ENCODE peak calls at places on chromosomes 16 and 17, in seven cellular contexts. O is left ventricle myocardium inferior, T is HFF-Myc, A is tibial artery, M is heart left ventricle, F is lower lobe of right lung, K is brain microvascular endothelial cell. B is an unnamed sample.

GRCh38 chr17:16915752-16916556 is 56.0 kb downstream of the TNFRSF13B start:
- DNase-seq in O (peak), T (no peak), A (peak), M (no peak), F (peak), K (peak), B (no peak)

GRCh38 chr16:2483160-2483559 is 8.2 kb downstream of the TBC1D24 start:
- DNase-seq in O (no peak), T (no peak), A (no peak), M (peak), F (peak), K (no peak), B (no peak)

GRCh38 chr17:47719411-47720152 is 13.5 kb upstream of the TBX21 start:
- DNase-seq in O (no peak), T (no peak), A (no peak), M (no peak), F (no peak), K (peak), B (peak)

GRCh38 chr17:72604518-72604917 is 483.7 kb downstream of the SOX9 start:
- DNase-seq in O (no peak), T (no peak), A (no peak), M (no peak), F (no peak), K (no peak), B (no peak)

GRCh38 chr17:78995022-78995760 is 14.4 kb downstream of the CANT1 start:
- DNase-seq in O (no peak), T (no peak), A (peak), M (no peak), F (no peak), K (no peak), B (no peak)

GRCh38 chr16:28067604-28068382 is 4.3 kb upstream of the GSG1L start:
- DNase-seq in O (no peak), T (no peak), A (no peak), M (no peak), F (no peak), K (peak), B (peak)

GRCh38 chr16:65975049-65975708 is 391.3 kb upstream of the CDH5 start:
- DNase-seq in O (no peak), T (peak), A (no peak), M (no peak), F (no peak), K (peak), B (peak)

GRCh38 chr16:72787519-72788268 is 260.2 kb downstream of the ZFHX3 start:
- DNase-seq in O (peak), T (peak), A (peak), M (no peak), F (peak), K (peak), B (peak)

GRCh38 chr16:64153718-64154117 is 968.1 kb downstream of the CDH11 start:
- DNase-seq in O (no peak), T (no peak), A (no peak), M (no peak), F (no peak), K (peak), B (peak)

GRCh38 chr17:81489986-81490598 is 22.5 kb downstream of the ACTG1 start:
- DNase-seq in O (no peak), T (no peak), A (no peak), M (no peak), F (no peak), K (no peak), B (no peak)

GRCh38 chr16:85424260-85425060 is 188.7 kb upstream of the GSE1 start:
- DNase-seq in O (peak), T (no peak), A (peak), M (peak), F (peak), K (no peak), B (no peak)

GRCh38 chr17:78281249-78281865 is 49.9 kb downstream of the TMEM235 start:
- DNase-seq in O (no peak), T (no peak), A (no peak), M (no peak), F (no peak), K (no peak), B (no peak)

GRCh38 chr17:82171750-82172375 is 40.8 kb downstream of the CCDC57 start:
- DNase-seq in O (no peak), T (no peak), A (no peak), M (no peak), F (no peak), K (no peak), B (no peak)

GRCh38 chr16:75025766-75026165 is 26.9 kb downstream of the ZNRF1 start:
- DNase-seq in O (no peak), T (no peak), A (no peak), M (no peak), F (no peak), K (peak), B (peak)

GRCh38 chr17:61307905-61308886 is 91.4 kb upstream of the TBX2 start:
- DNase-seq in O (no peak), T (peak), A (no peak), M (no peak), F (no peak), K (peak), B (peak)

GRCh38 chr16:87043273-87044030 is 273.7 kb downstream of the C16orf95 start:
- DNase-seq in O (no peak), T (no peak), A (peak), M (no peak), F (no peak), K (no peak), B (peak)

GRCh38 chr16:58409316-58409973 is 17.2 kb downstream of the GINS3 start:
- DNase-seq in O (peak), T (no peak), A (peak), M (peak), F (peak), K (peak), B (peak)

GRCh38 chr16:31701734-31702133 is 171.9 kb upstream of the ZNF267 start:
- DNase-seq in O (no peak), T (no peak), A (no peak), M (no peak), F (no peak), K (no peak), B (no peak)

GRCh38 chr17:75516619-75517276 is 420 bp downstream of the TSEN54 start:
- DNase-seq in O (no peak), T (no peak), A (no peak), M (peak), F (peak), K (no peak), B (no peak)

GRCh38 chr17:17628388-17629008 is 37.0 kb upstream of the PEMT start:
- DNase-seq in O (no peak), T (no peak), A (no peak), M (no peak), F (no peak), K (no peak), B (no peak)

GRCh38 chr17:76901542-76902197 is 33.5 kb downstream of the MGAT5B start:
- DNase-seq in O (no peak), T (no peak), A (no peak), M (no peak), F (no peak), K (no peak), B (no peak)

GRCh38 chr17:29049541-29050150 is 6.7 kb downstream of the PIPOX start:
- DNase-seq in O (no peak), T (no peak), A (no peak), M (no peak), F (no peak), K (no peak), B (no peak)

GRCh38 chr17:17710355-17710727 is 29.1 kb downstream of the RAI1 start:
- DNase-seq in O (no peak), T (no peak), A (no peak), M (no peak), F (no peak), K (no peak), B (no peak)

GRCh38 chr17:82424001-82424862 is 5.8 kb upstream of the OGFOD3 start:
- DNase-seq in O (no peak), T (no peak), A (no peak), M (no peak), F (no peak), K (peak), B (peak)

GRCh38 chr17:81233811-81234505 is 4.9 kb downstream of the TEPSIN start:
- DNase-seq in O (no peak), T (no peak), A (no peak), M (no peak), F (no peak), K (no peak), B (no peak)

GRCh38 chr17:42275527-42276358 is 448 bp downstream of the STAT5B start:
- DNase-seq in O (no peak), T (no peak), A (no peak), M (no peak), F (no peak), K (peak), B (peak)

GRCh38 chr17:79541451-79541850 is 69.4 kb downstream of the RBFOX3 start:
- DNase-seq in O (no peak), T (no peak), A (no peak), M (no peak), F (no peak), K (no peak), B (no peak)

GRCh38 chr17:79010304-79010646 is 711 bp upstream of the CANT1 start:
- DNase-seq in O (no peak), T (no peak), A (no peak), M (no peak), F (no peak), K (no peak), B (no peak)

GRCh38 chr17:29757788-29758187 is 135.1 kb upstream of the CORO6 start:
- DNase-seq in O (no peak), T (no peak), A (no peak), M (no peak), F (no peak), K (no peak), B (no peak)

GRCh38 chr17:67400193-67400592 is 23.1 kb downstream of the PITPNC1 start:
- DNase-seq in O (no peak), T (no peak), A (no peak), M (no peak), F (no peak), K (no peak), B (peak)

GRCh38 chr17:37405955-37406634 is 541 bp downstream of the ACACA start:
- DNase-seq in O (no peak), T (no peak), A (no peak), M (no peak), F (no peak), K (no peak), B (peak)

GRCh38 chr17:37410357-37410756 is 3.7 kb downstream of the TADA2A start:
- DNase-seq in O (no peak), T (no peak), A (no peak), M (no peak), F (no peak), K (no peak), B (no peak)

DNA sequence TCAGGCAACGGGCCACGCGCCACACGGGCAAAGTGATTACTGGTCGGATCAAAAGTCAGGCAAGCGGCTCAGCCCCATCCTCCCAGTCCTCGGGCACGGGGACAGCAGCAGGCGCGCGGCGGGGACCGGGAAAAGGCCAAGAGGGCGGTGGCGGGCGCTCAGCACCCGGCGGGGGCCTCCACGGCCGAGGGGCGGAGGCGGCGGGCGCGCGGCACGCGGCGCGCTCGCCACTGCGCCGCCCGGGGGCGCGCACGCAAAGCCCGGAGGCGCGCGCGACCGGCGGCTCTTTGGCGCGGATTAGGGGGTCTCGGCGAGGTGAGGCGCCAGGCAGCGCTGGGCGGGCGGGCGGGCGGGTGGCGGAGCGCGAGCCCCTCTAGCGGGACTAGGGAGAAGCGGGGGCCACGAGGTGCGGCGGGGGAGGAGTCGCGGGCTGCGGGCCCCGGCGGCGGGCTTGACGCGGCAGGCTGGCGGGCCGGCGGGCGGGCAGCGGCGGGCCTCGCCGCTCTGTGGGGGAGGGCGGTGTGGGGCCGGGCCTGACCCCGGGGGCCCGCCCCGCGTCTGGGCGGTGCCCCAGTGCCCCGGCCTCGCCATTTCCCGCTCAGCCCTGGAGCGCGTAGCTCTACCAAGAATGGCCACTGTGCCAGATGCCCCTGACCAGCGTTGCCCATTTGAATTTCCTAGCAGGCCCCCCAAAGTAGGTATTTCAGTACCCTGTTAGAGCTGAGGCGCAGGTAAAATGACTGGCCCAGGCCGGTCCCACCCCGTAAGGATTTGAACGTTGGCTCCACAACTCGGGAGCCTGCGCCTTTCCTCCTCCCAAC is at the start of the genes ACACA and TADA2A:
- DNase-seq in O (peak), T (peak), A (peak), M (peak), F (peak), K (peak), B (peak)
- TF ChIP-seq CTCF in O (peak), T (no peak), A (peak), M (no peak), F (no peak), K (peak), B (no peak)

GRCh38 chr17:7577327-7578199 is 1.9 kb upstream of the CD68 start:
- DNase-seq in O (no peak), T (no peak), A (no peak), M (no peak), F (no peak), K (no peak), B (no peak)

GRCh38 chr17:7579839-7580630 is 597 bp downstream of the CD68 start:
- DNase-seq in O (no peak), T (no peak), A (no peak), M (no peak), F (no peak), K (no peak), B (no peak)

GRCh38 chr17:7576432-7576937 is 3.0 kb upstream of the CD68 start:
- DNase-seq in O (no peak), T (no peak), A (no peak), M (no peak), F (no peak), K (no peak), B (no peak)

GRCh38 chr17:7580631-7581554 is 1.5 kb downstream of the CD68 start:
- DNase-seq in O (no peak), T (no peak), A (no peak), M (no peak), F (no peak), K (no peak), B (no peak)

DNA sequence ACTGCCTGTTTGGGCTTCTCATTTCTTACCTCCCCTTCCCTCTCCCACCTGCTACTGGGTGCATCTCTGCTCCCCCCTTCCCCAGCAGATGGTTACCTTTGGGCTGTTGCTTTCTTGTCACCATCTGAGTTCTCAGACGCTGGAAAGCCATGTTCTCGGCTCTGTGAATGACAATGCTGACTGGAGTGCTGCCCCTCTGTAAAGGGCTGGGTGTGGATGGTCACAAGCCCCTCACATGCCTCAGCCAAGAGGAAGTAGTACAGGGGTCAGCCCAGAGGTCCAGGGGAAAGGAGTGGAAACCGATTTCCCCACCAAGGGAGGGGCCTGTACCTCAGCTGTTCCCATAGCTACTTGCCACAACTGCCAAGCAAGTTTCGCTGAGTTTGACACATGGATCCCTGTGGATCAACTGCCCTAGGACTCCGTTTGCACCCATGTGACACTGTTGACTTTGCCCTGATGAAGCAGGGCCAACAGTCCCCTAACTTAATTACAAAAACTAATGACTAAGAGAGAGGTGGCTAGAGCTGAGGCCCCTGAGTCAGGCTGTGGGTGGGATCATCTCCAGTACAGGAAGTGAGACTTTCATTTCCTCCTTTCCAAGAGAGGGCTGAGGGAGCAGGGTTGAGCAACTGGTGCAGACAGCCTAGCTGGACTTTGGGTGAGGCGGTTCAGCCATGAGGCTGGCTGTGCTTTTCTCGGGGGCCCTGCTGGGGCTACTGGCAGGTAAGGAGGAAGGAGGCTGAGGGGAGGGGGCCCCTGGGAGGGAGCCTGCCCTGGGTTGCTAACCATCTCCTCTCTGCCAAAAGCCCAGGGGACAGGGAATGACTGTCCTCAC is at the start of gene CD68:
- DNase-seq in O (peak), T (peak), A (peak), M (peak), F (peak), K (peak), B (peak)
- H3K4me3 ChIP-seq in O (peak), T (no peak), A (peak), M (no peak), F (peak), K (no peak), B (no peak)

GRCh38 chr16:88831838-88832237 is 20.1 kb upstream of the APRT start:
- DNase-seq in O (no peak), T (no peak), A (no peak), M (no peak), F (no peak), K (no peak), B (no peak)
- TF ChIP-seq CTCF in O (no peak), T (no peak), A (no peak), M (no peak), F (no peak), K (peak), B (no peak)

DNA sequence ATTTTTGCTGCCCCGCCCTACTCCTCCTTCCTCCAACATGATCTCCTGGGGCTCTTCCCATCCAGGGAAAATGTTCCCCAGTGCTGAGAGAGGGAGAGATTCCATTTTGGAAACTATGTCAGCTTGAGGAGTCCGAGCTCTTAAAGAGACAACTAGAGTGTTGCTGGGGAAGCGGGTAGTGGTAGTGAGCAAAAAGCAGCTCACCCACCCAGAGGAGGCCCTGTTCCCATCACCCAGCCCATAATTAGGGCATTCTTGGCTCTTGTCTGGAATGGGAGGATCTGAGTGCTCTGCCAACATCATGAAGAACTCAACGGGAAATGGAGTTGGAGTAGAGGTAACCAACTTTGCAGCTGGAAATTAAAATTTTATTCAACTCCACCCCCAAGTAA is 9.1 kb upstream of the MSL1 start:
- DNase-seq in O (no peak), T (no peak), A (peak), M (peak), F (no peak), K (no peak), B (no peak)
- H3K4me3 ChIP-seq in O (peak), T (no peak), A (peak), M (no peak), F (peak), K (no peak), B (no peak)

GRCh38 chr16:89738538-89739317 is 17.4 kb downstream of the ZNF276 start:
- DNase-seq in O (no peak), T (no peak), A (no peak), M (no peak), F (no peak), K (no peak), B (no peak)
- TF ChIP-seq CTCF in O (no peak), T (no peak), A (no peak), M (no peak), F (no peak), K (no peak), B (no peak)

B was measured in astrocyte of the spinal cord.